ENCODE peak calls at places on chromosomes 2 and 18, in seven cellular contexts. O is left ventricle myocardium inferior, L is Panc1, Z is upper lobe of right lung, M is heart right ventricle, J is psoas muscle, U is cardiac muscle cell. F is an unnamed sample.
A peak's percentile ranks its signal among the peaks of the same experiment; 100 is the strongest.

GRCh38 chr2:217261452-217261851 is 401.6 kb upstream of the TNP1 start:
- DNase-seq in Z (no peak), M (peak; percentile 27), J (no peak), O (no peak), L (no peak), U (no peak), F (no peak)

GRCh38 chr2:215105607-215106354 is 32.6 kb downstream of the ABCA12 start:
- DNase-seq in O (no peak), L (no peak), U (no peak), J (no peak), M (no peak), Z (no peak), F (no peak)

GRCh38 chr2:85189606-85190270 is 56.5 kb downstream of the TCF7L1 start:
- DNase-seq in U (peak; percentile 58), Z (no peak), L (no peak), M (no peak), O (no peak), J (no peak), F (no peak)

GRCh38 chr2:225120175-225120574 is 77.9 kb upstream of the DOCK10 start:
- DNase-seq in M (no peak), L (no peak), Z (no peak), J (no peak), U (no peak), O (no peak), F (no peak)

GRCh38 chr2:172643142-172643541 is 87.3 kb downstream of the PDK1 start:
- DNase-seq in L (no peak), M (no peak), U (no peak), O (no peak), Z (no peak), J (no peak), F (no peak)

GRCh38 chr2:215283221-215283620 is 28.6 kb upstream of the ATIC start:
- DNase-seq in O (no peak), J (no peak), M (no peak), U (no peak), Z (no peak), L (no peak), F (no peak)

GRCh38 chr18:53380063-53380639 is 844.3 kb downstream of the MBD2 start:
- DNase-seq in O (no peak), U (peak; percentile 46), J (no peak), Z (no peak), L (peak; percentile 22), M (no peak), F (no peak)

GRCh38 chr2:225512873-225513580 is 113.5 kb downstream of the NYAP2 start:
- DNase-seq in L (no peak), M (no peak), U (no peak), O (no peak), Z (no peak), J (no peak), F (no peak)

GRCh38 chr2:11018651-11019185 is 107.0 kb downstream of the KCNF1 start:
- DNase-seq in O (no peak), M (no peak), U (no peak), Z (no peak), L (no peak), J (no peak), F (no peak)

GRCh38 chr2:132374551-132374950 is 42.1 kb upstream of the GPR39 start:
- DNase-seq in L (no peak), J (no peak), M (no peak), U (no peak), O (no peak), Z (no peak), F (no peak)

GRCh38 chr2:205698556-205699282 is 16.4 kb downstream of the NRP2 start:
- DNase-seq in M (no peak), L (no peak), Z (no peak), O (no peak), J (no peak), U (no peak), F (no peak)

GRCh38 chr2:23669413-23670244 is 257.3 kb downstream of the ATAD2B start:
- DNase-seq in L (no peak), M (peak; percentile 84), Z (peak; percentile 80), J (peak; percentile 73), O (peak; percentile 85), U (no peak), F (peak; percentile 95)

GRCh38 chr2:234137400-234138014 is 87.0 kb downstream of the SPP2 start:
- DNase-seq in J (no peak), M (no peak), O (no peak), U (no peak), L (no peak), Z (no peak), F (peak; percentile 33)

GRCh38 chr18:48292229-48292628 is 117.0 kb downstream of the ZBTB7C start:
- DNase-seq in M (no peak), J (no peak), L (no peak), Z (no peak), O (no peak), U (no peak), F (no peak)

GRCh38 chr2:118061135-118061955 is 26.9 kb upstream of the INSIG2 start:
- DNase-seq in M (peak; percentile 7), J (no peak), Z (no peak), O (no peak), U (peak; percentile 29), L (peak; percentile 15), F (no peak)
- TF ChIP-seq CTCF in M (peak; percentile 33), J (peak; percentile 27), Z (peak; percentile 36), O (peak; percentile 43), U (peak; percentile 57), L (peak; percentile 48), F (no peak)

DNA sequence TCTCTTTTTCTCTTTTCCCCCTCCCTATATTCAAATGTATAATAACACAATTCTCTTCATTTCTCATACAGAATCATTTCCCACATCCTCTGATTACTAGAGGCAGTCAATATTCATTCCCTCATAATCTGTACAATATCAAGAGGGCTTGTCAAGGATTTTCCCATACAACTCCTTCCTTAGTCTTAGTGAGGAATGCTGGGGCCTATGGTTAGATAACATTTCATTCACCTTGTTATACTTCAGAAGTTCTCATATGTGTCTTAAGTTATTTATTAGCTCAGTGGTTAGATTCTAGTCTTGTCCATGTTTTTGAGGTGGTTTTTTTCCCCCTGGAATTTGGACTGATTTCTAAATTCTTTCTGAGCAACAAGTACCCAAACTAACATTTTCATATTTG is 289.5 kb downstream of the PDE11A start:
- DNase-seq in J (no peak), Z (no peak), L (no peak), U (no peak), M (no peak), O (no peak), F (no peak)
- H3K27ac ChIP-seq in J (no peak overlapping the region), Z (no peak overlapping the region), L (no peak overlapping the region), U (no peak overlapping the region), M (no peak overlapping the region), O (no peak overlapping the region), F (peak overlapping the region; percentile 75)

GRCh38 chr2:214103199-214104001 is 307.5 kb upstream of the VWC2L start:
- DNase-seq in Z (no peak), O (no peak), L (no peak), J (no peak), U (no peak), M (no peak), F (no peak)
- H3K4me3 ChIP-seq in Z (no peak overlapping the region), O (no peak overlapping the region), L (no peak overlapping the region), J (no peak overlapping the region), U (no peak overlapping the region), M (no peak overlapping the region), F (no peak overlapping the region)

GRCh38 chr2:68391099-68391498 is 26.0 kb downstream of the PLEK start:
- DNase-seq in O (no peak), L (no peak), M (no peak), J (no peak), U (no peak), Z (no peak), F (no peak)

GRCh38 chr2:68391869-68392268 is 26.8 kb downstream of the PLEK start:
- DNase-seq in U (no peak), O (no peak), L (no peak), M (no peak), J (no peak), Z (no peak), F (no peak)

GRCh38 chr2:68390600-68390999 is 25.5 kb downstream of the PLEK start:
- DNase-seq in U (no peak), O (no peak), Z (no peak), L (no peak), J (no peak), M (no peak), F (no peak)

GRCh38 chr2:68390114-68390513 is 25.0 kb downstream of the PLEK start:
- DNase-seq in U (no peak), J (no peak), L (no peak), O (no peak), Z (no peak), M (no peak), F (no peak)

DNA sequence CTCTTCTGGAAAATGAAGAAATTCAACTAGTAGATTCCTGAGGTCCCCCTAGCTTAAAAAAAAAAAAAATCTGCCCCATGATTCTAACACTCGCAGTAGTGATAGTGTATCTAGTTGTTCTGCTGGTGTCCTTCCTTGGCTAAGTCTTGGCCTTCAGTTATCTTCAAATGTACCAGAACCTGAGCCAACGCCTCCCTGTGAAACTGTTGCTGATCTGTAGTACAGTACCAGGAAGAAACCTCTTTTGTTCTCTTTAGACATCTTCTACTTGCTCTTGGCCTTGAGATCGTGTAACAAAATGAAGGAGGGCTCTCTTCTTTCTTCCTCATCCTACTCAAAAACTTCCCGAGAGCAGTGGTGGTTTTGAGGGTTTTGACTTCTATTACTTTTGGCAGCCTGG is 31.0 kb downstream of the PLEK start:
- DNase-seq in U (no peak), L (no peak), O (no peak), J (no peak), Z (no peak), M (no peak), F (no peak)
- TF ChIP-seq CTCF in U (no peak), L (no peak), O (no peak), J (no peak), Z (no peak), M (no peak), F (no peak)

GRCh38 chr18:2970344-2970743 is 42.6 kb downstream of the LPIN2 start:
- DNase-seq in J (no peak), O (no peak), Z (no peak), L (no peak), U (no peak), M (no peak), F (no peak)
- H3K27ac ChIP-seq in J (no peak overlapping the region), O (no peak overlapping the region), Z (peak overlapping the region; percentile 58), L (peak overlapping the region; percentile 49), U (no peak overlapping the region), M (peak overlapping the region; percentile 9), F (peak overlapping the region; percentile 31)

GRCh38 chr2:143946436-143947385 is 573.2 kb downstream of the ZEB2 start:
- DNase-seq in U (no peak), O (no peak), J (no peak), M (no peak), L (no peak), Z (no peak), F (no peak)
- H3K4me3 ChIP-seq in U (no peak overlapping the region), O (no peak overlapping the region), J (no peak overlapping the region), M (no peak overlapping the region), L (no peak overlapping the region), Z (no peak overlapping the region), F (no peak overlapping the region)

F was measured in prostate gland.